ENCODE peak calls at places on chromosomes 4 and X, in eight cellular contexts. Y is breast epithelium, D is upper lobe of left lung, V is heart left ventricle, Z is sigmoid colon, O is thyroid gland, S is stomach, I is IMR-90. G is an unnamed sample.

GRCh38 chr4:95410387-95411005 is 138.3 kb downstream of the UNC5C start:
- DNase-seq in Z (no peak), Y (no peak), I (no peak), O (no peak), S (no peak), D (no peak), V (no peak), G (no peak)

GRCh38 chr4:145815626-145816025 is 123.0 kb downstream of the ZNF827 start:
- DNase-seq in O (no peak), D (no peak), I (peak; percentile 86), Y (no peak), V (no peak), S (no peak), Z (no peak), G (no peak)

GRCh38 chr4:122652379-122652778 is 31.5 kb upstream of the IL21 start:
- DNase-seq in O (peak; percentile 69), Y (peak; percentile 20), Z (no peak), S (no peak), I (peak; percentile 81), D (peak; percentile 49), V (no peak), G (peak; percentile 39)

GRCh38 chr4:123892997-123893745 is 496.6 kb downstream of the SPRY1 start:
- DNase-seq in Y (no peak), O (no peak), Z (no peak), I (peak; percentile 24), V (no peak), D (no peak), S (no peak), G (peak; percentile 41)

GRCh38 chr4:2798399-2799301 is 5.8 kb downstream of the SH3BP2 start:
- DNase-seq in Z (peak; percentile 83), Y (peak; percentile 53), S (peak; percentile 73), O (peak; percentile 64), V (peak; percentile 84), D (peak; percentile 83), I (no peak), G (peak; percentile 86)

GRCh38 chr4:183384983-183385382 is 59.5 kb upstream of the CDKN2AIP start:
- DNase-seq in Z (no peak), V (no peak), Y (no peak), D (no peak), I (no peak), O (no peak), S (no peak), G (no peak)

GRCh38 chr4:150253965-150254364 is 175.7 kb downstream of the DCLK2 start:
- DNase-seq in S (no peak), D (no peak), O (no peak), I (no peak), V (no peak), Z (no peak), Y (no peak), G (no peak)

GRCh38 chrX:129013574-129013973 is 509.7 kb downstream of the SMARCA1 start:
- DNase-seq in V (no peak), I (no peak), Y (no peak), S (no peak), D (no peak), Z (no peak), O (no peak), G (no peak)

GRCh38 chr4:92270908-92271307 is 32.9 kb upstream of the GRID2 start:
- DNase-seq in I (no peak), S (no peak), O (no peak), Y (no peak), V (no peak), Z (no peak), D (no peak), G (no peak)

GRCh38 chr4:146072381-146072780 is 103.1 kb upstream of the LSM6 start:
- DNase-seq in O (no peak), Y (no peak), D (no peak), I (no peak), S (no peak), Z (no peak), V (no peak), G (no peak)

GRCh38 chr4:83197555-83198235 is 83.2 kb upstream of the PLAC8 start:
- DNase-seq in V (no peak), O (no peak), Z (peak; percentile 68), S (no peak), D (peak; percentile 74), I (no peak), Y (no peak), G (no peak)

GRCh38 chrX:69231903-69232302 is 66.7 kb upstream of the PJA1 start:
- DNase-seq in Y (no peak), Z (no peak), S (no peak), O (no peak), D (peak; percentile 3), V (no peak), I (no peak), G (no peak)

GRCh38 chrX:16114640-16115039 is 8.7 kb upstream of the GRPR start:
- DNase-seq in D (no peak), I (peak; percentile 83), Y (no peak), S (no peak), V (no peak), O (no peak), Z (no peak), G (no peak)

GRCh38 chr4:61320154-61320553 is 120.0 kb downstream of the ADGRL3 start:
- DNase-seq in O (no peak), Y (no peak), V (no peak), Z (no peak), S (no peak), D (no peak), I (peak; percentile 8), G (no peak)

GRCh38 chr4:6891436-6892170 is 18.0 kb upstream of the TBC1D14 start:
- DNase-seq in D (no peak), I (peak; percentile 31), O (no peak), V (no peak), S (peak; percentile 24), Z (no peak), Y (no peak), G (no peak)

GRCh38 chr4:170128219-170128804 is 38.6 kb upstream of the AADAT start:
- DNase-seq in S (no peak), Y (no peak), V (no peak), O (no peak), Z (no peak), I (no peak), D (peak; percentile 27), G (no peak)

GRCh38 chr4:53281438-53281837 is 84.4 kb downstream of the SCFD2 start:
- DNase-seq in V (no peak), Z (no peak), I (peak; percentile 67), O (no peak), Y (no peak), S (no peak), D (no peak), G (no peak)

GRCh38 chrX:118345401-118346257 is at the start of gene WDR44:
- DNase-seq in Y (peak; percentile 90), O (peak; percentile 93), S (peak; percentile 94), I (peak; percentile 92), Z (peak; percentile 98), D (peak; percentile 93), V (peak; percentile 96), G (peak; percentile 95)
- TF ChIP-seq POLR2A in Y (peak; percentile 39), O (no peak), S (no peak), I (peak; percentile 80), Z (peak; percentile 40), D (no peak), V (no peak), G (peak; percentile 56)

DNA sequence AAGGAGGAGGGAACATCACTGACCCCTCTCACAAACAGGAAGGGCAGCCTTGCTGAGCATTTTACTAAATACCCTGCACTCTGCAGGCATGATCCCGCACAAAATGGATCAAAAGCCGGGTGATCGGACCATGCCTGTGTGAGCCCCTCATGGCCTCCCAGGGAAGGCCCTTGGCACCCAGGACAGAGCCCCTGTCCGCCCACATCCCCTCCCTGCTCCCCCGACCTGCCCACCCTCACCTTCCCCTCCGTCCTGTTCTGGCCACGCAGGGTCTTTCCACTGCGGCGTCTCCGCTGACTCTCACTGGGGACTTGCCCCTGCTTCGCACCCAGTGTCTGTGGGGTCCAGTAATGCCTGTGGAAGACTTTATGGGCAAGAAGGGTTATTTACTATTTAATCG is 105.0 kb downstream of the HMX1 start:
- DNase-seq in Y (no peak), Z (peak; percentile 36), V (peak; percentile 24), S (no peak), I (no peak), O (no peak), D (no peak), G (no peak)
- H3K9me3 ChIP-seq in Y (no peaks in the 10 kb centered on the region), Z (no peaks in the 10 kb centered on the region), V (no peaks in the 10 kb centered on the region), S (no peaks in the 10 kb centered on the region), I (peaks cover 3% of the 10 kb centered on the region), O (no peaks in the 10 kb centered on the region), D (no peaks in the 10 kb centered on the region), G (no peaks in the 10 kb centered on the region)

GRCh38 chr4:25397305-25397704 is 20.2 kb downstream of the ANAPC4 start:
- DNase-seq in I (no peak), Z (no peak), Y (no peak), O (no peak), D (no peak), S (no peak), V (no peak), G (no peak)
- H3K36me3 ChIP-seq in I (peaks cover 30% of the 10 kb centered on the region), Z (peaks cover 47% of the 10 kb centered on the region), Y (peaks cover 14% of the 10 kb centered on the region), O (peaks cover 29% of the 10 kb centered on the region), D (peaks cover 80% of the 10 kb centered on the region), S (peaks cover 100% of the 10 kb centered on the region), V (peaks cover 32% of the 10 kb centered on the region), G (no peaks in the 10 kb centered on the region)

GRCh38 chr4:38815879-38816782 is 11.5 kb upstream of the TLR1 start:
- DNase-seq in O (no peak), V (no peak), D (no peak), Z (no peak), S (no peak), Y (no peak), I (peak; percentile 77), G (no peak)
- TF ChIP-seq POLR2A in O (no peak), V (no peak), D (no peak), Z (no peak), S (no peak), Y (no peak), I (no peak), G (no peak)

GRCh38 chr4:273312-274017 is 31.8 kb downstream of the ZNF732 start:
- DNase-seq in Y (no peak), S (no peak), D (no peak), O (no peak), Z (no peak), V (no peak), I (no peak), G (no peak)
- H3K9me3 ChIP-seq in Y (peaks cover 96% of the 10 kb centered on the region), S (peaks cover 99% of the 10 kb centered on the region), D (peaks cover 92% of the 10 kb centered on the region), O (peaks cover 10% of the 10 kb centered on the region), Z (peaks cover 71% of the 10 kb centered on the region), V (peaks cover 24% of the 10 kb centered on the region), I (peaks cover 17% of the 10 kb centered on the region), G (peaks cover 57% of the 10 kb centered on the region)

DNA sequence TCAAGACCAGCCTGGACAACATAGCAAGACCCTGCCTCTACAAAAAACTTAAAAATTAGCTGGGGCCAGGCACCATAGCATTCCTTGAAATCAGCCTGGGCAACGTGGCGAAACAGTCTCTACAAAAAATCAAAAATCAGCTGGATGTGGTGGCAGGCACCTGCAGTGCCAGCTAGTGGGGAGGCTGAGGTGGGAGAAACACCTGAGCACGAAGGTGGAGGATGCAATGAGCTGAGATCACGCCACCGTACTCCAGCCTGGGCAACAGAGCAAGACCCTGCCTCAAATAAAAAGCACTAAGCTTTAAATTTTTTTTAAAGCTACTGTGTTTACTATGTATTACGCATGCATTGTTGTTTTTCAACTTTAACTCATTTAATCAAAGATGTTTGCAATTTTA is 3.2 kb downstream of the RPL9 start:
- DNase-seq in Z (no peak), S (no peak), D (no peak), I (no peak), V (no peak), O (no peak), Y (no peak), G (no peak)
- H3K36me3 ChIP-seq in Z (peaks cover 54% of the 10 kb centered on the region), S (peaks cover 66% of the 10 kb centered on the region), D (peaks cover 57% of the 10 kb centered on the region), I (peaks cover 40% of the 10 kb centered on the region), V (peaks cover 33% of the 10 kb centered on the region), O (peaks cover 58% of the 10 kb centered on the region), Y (no peaks in the 10 kb centered on the region), G (peaks cover 66% of the 10 kb centered on the region)

GRCh38 chr4:77818667-77819408 is at the start of gene CNOT6L:
- DNase-seq in S (peak; percentile 79), Y (peak; percentile 62), O (peak; percentile 79), Z (peak; percentile 87), D (peak; percentile 81), I (peak; percentile 73), V (peak; percentile 83), G (peak; percentile 77)
- TF ChIP-seq POLR2A in S (no peak), Y (no peak), O (no peak), Z (no peak), D (no peak), I (no peak), V (no peak), G (peak; percentile 55)